ENCODE peak calls at places on chromosomes 7 and 10, in seven cellular contexts. One of them, this sample, is unnamed.

GRCh38 chr10:12195281-12195602 is 449 bp downstream of the NUDT5 start:
- DNase-seq in HCT116: no peak
- DNase-seq in SK-N-SH: no peak
- DNase-seq in GM12878: no peak
- DNase-seq in K562: no peak
- DNase-seq in HepG2: no peak
- DNase-seq in H1: no peak
- DNase-seq in this sample: no peak

GRCh38 chr7:42183547-42183946 is 53.5 kb downstream of the GLI3 start:
- DNase-seq in SK-N-SH: no peak
- DNase-seq in HCT116: no peak
- DNase-seq in HepG2: no peak
- DNase-seq in GM12878: no peak
- DNase-seq in K562: no peak
- DNase-seq in H1: no peak
- DNase-seq in this sample: no peak

GRCh38 chr10:24526085-24526649 is 197.5 kb downstream of the ARHGAP21 start:
- DNase-seq in HCT116: no peak
- DNase-seq in GM12878: no peak
- DNase-seq in HepG2: no peak
- DNase-seq in K562: no peak
- DNase-seq in SK-N-SH: no peak
- DNase-seq in H1: no peak
- DNase-seq in this sample: no peak

GRCh38 chr10:13784067-13784466 is 197.3 kb downstream of the PRPF18 start:
- DNase-seq in GM12878: no peak
- DNase-seq in HCT116: no peak
- DNase-seq in K562: no peak
- DNase-seq in H1: no peak
- DNase-seq in SK-N-SH: no peak
- DNase-seq in HepG2: no peak
- DNase-seq in this sample: peak

GRCh38 chr7:31171216-31171750 is 119.2 kb downstream of the ADCYAP1R1 start:
- DNase-seq in HepG2: no peak
- DNase-seq in GM12878: no peak
- DNase-seq in HCT116: no peak
- DNase-seq in SK-N-SH: no peak
- DNase-seq in H1: no peak
- DNase-seq in K562: no peak
- DNase-seq in this sample: no peak

GRCh38 chr7:123024989-123025758 is 29.7 kb upstream of the TAS2R16 start:
- DNase-seq in HepG2: no peak
- DNase-seq in GM12878: no peak
- DNase-seq in K562: no peak
- DNase-seq in SK-N-SH: no peak
- DNase-seq in H1: no peak
- DNase-seq in HCT116: no peak
- DNase-seq in this sample: no peak

GRCh38 chr7:15839415-15840100 is 153.1 kb upstream of the MEOX2 start:
- DNase-seq in K562: no peak
- DNase-seq in H1: peak
- DNase-seq in HepG2: no peak
- DNase-seq in GM12878: no peak
- DNase-seq in SK-N-SH: peak
- DNase-seq in HCT116: no peak
- DNase-seq in this sample: peak

GRCh38 chr7:73972614-73973013 is 55.4 kb upstream of the ELN start:
- DNase-seq in SK-N-SH: no peak
- DNase-seq in HCT116: no peak
- DNase-seq in H1: no peak
- DNase-seq in GM12878: no peak
- DNase-seq in K562: no peak
- DNase-seq in HepG2: no peak
- DNase-seq in this sample: no peak

GRCh38 chr7:41817386-41817785 is 114.5 kb upstream of the INHBA start:
- DNase-seq in HepG2: no peak
- DNase-seq in HCT116: no peak
- DNase-seq in GM12878: no peak
- DNase-seq in SK-N-SH: no peak
- DNase-seq in K562: no peak
- DNase-seq in H1: no peak
- DNase-seq in this sample: no peak

GRCh38 chr7:50743893-50744292 is 38.8 kb downstream of the GRB10 start:
- DNase-seq in SK-N-SH: no peak
- DNase-seq in H1: no peak
- DNase-seq in K562: no peak
- DNase-seq in HepG2: no peak
- DNase-seq in HCT116: no peak
- DNase-seq in GM12878: no peak
- DNase-seq in this sample: no peak

GRCh38 chr10:122725768-122726167 is 26.1 kb upstream of the C10orf120 start:
- DNase-seq in HCT116: peak
- DNase-seq in H1: no peak
- DNase-seq in SK-N-SH: no peak
- DNase-seq in GM12878: no peak
- DNase-seq in K562: no peak
- DNase-seq in HepG2: no peak
- DNase-seq in this sample: no peak

GRCh38 chr7:108863221-108863848 is 293.7 kb downstream of the DNAJB9 start:
- DNase-seq in HCT116: no peak
- DNase-seq in K562: no peak
- DNase-seq in HepG2: no peak
- DNase-seq in GM12878: no peak
- DNase-seq in H1: no peak
- DNase-seq in SK-N-SH: no peak
- DNase-seq in this sample: no peak

DNA sequence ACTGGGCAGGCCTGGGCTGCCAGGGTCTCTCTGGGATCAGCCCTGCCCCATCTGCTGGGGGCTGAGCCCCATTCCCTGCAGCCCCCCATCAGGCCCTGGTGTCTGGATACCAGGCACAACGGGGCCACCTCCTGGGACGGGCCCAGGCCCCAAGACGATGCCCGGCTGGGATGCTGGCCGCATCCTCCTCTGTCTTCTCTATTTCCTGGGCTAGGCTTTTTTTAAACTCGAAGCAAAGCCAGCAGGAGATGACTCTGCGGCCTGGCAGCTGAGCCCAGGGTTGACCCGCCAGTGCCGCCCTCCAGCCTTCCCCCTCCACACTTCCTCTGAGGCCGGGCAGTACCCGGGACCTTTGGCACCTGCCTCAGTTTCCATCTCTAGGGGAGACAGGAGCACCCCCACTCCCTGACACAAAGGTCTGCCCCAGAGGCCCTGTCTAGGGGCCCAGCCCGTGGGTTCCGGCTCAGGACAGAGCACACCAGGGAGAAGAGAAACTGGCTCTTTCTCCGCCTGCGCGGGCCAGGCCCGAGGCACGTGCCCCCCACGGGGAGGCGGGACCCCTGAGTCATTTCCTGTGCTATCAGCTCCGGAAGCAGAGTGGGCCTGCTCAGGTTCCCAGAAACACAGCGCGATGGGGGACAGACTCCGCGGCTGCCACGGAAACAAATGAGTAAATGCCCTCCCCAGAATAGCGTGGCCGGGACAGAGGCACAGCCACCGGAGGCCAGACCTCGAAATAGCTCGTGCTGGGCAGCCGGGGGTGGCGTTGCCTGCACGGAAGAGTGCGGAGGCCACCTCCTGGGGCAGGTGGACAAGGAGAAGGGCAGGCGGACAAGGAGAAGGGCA is 84.6 kb upstream of the PDGFA start:
- DNase-seq in HepG2: no peak
- DNase-seq in HCT116: no peak
- DNase-seq in K562: peak
- DNase-seq in H1: no peak
- DNase-seq in GM12878: peak
- DNase-seq in SK-N-SH: no peak
- DNase-seq in this sample: no peak
- TF ChIP-seq JUND in HepG2: no peak
- TF ChIP-seq JUND in HCT116: no peak
- TF ChIP-seq JUND in K562: peak
- TF ChIP-seq JUND in H1: no peak
- TF ChIP-seq JUND in GM12878: no peak
- TF ChIP-seq JUND in SK-N-SH: no peak
- TF ChIP-seq JUND in this sample: no peak

GRCh38 chr10:31819393-31819820 is 109.2 kb downstream of the ARHGAP12 start:
- DNase-seq in H1: no peak
- DNase-seq in GM12878: no peak
- DNase-seq in K562: peak
- DNase-seq in HCT116: no peak
- DNase-seq in SK-N-SH: no peak
- DNase-seq in HepG2: no peak
- DNase-seq in this sample: no peak
- TF ChIP-seq JUND in H1: no peak
- TF ChIP-seq JUND in GM12878: no peak
- TF ChIP-seq JUND in K562: no peak
- TF ChIP-seq JUND in HCT116: no peak
- TF ChIP-seq JUND in SK-N-SH: no peak
- TF ChIP-seq JUND in HepG2: no peak
- TF ChIP-seq JUND in this sample: no peak

GRCh38 chr7:23020742-23021401 is 6.9 kb upstream of the HYCC1 start:
- DNase-seq in SK-N-SH: no peak
- DNase-seq in HepG2: no peak
- DNase-seq in K562: no peak
- DNase-seq in GM12878: no peak
- DNase-seq in HCT116: peak
- DNase-seq in H1: no peak
- DNase-seq in this sample: no peak

GRCh38 chr7:23024454-23024853 is 10.5 kb upstream of the HYCC1 start:
- DNase-seq in H1: no peak
- DNase-seq in SK-N-SH: no peak
- DNase-seq in HepG2: no peak
- DNase-seq in HCT116: no peak
- DNase-seq in GM12878: no peak
- DNase-seq in K562: no peak
- DNase-seq in this sample: no peak

GRCh38 chr7:23022831-23023230 is 8.9 kb upstream of the HYCC1 start:
- DNase-seq in SK-N-SH: no peak
- DNase-seq in HCT116: no peak
- DNase-seq in GM12878: no peak
- DNase-seq in HepG2: no peak
- DNase-seq in H1: no peak
- DNase-seq in K562: no peak
- DNase-seq in this sample: no peak

GRCh38 chr7:23021581-23021980 is 7.7 kb upstream of the HYCC1 start:
- DNase-seq in GM12878: no peak
- DNase-seq in K562: no peak
- DNase-seq in SK-N-SH: no peak
- DNase-seq in HepG2: no peak
- DNase-seq in H1: no peak
- DNase-seq in HCT116: no peak
- DNase-seq in this sample: no peak

DNA sequence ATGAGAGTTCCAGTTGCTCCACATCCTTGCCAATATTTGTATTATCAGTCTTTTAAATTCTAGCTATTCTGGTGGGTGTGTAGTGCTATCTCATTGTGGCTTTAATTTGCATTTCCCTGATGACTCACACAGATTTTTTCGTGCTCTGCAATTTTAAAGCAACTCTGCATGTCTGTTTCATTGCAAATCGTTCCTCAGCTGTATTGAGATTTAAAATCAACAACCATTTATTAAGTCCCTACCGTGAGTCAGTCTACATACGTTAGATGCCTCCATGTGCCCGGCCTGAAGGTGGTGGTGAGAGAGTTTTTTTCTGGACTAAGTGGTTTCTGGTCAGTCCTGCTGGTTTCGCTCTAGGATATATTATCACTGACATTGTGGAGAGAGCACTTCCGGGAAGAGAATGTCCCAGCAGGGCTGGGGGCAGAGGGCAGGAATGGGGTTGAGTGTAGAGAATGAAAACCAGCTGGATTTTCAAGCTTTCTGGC is 8.4 kb upstream of the HYCC1 start:
- DNase-seq in H1: no peak
- DNase-seq in K562: peak
- DNase-seq in SK-N-SH: no peak
- DNase-seq in HCT116: no peak
- DNase-seq in HepG2: no peak
- DNase-seq in GM12878: no peak
- DNase-seq in this sample: no peak
- TF ChIP-seq JUND in H1: no peak
- TF ChIP-seq JUND in K562: peak
- TF ChIP-seq JUND in SK-N-SH: no peak
- TF ChIP-seq JUND in HCT116: no peak
- TF ChIP-seq JUND in HepG2: no peak
- TF ChIP-seq JUND in GM12878: no peak
- TF ChIP-seq JUND in this sample: no peak

GRCh38 chr10:52756295-52756694 is 16.3 kb downstream of the MBL2 start:
- DNase-seq in H1: no peak
- DNase-seq in HCT116: no peak
- DNase-seq in K562: no peak
- DNase-seq in SK-N-SH: no peak
- DNase-seq in GM12878: no peak
- DNase-seq in HepG2: peak
- DNase-seq in this sample: no peak

GRCh38 chr10:52752801-52753437 is 19.7 kb downstream of the MBL2 start:
- DNase-seq in H1: no peak
- DNase-seq in GM12878: no peak
- DNase-seq in SK-N-SH: no peak
- DNase-seq in HepG2: no peak
- DNase-seq in K562: no peak
- DNase-seq in HCT116: no peak
- DNase-seq in this sample: no peak

GRCh38 chr10:52758406-52758805 is 14.2 kb downstream of the MBL2 start:
- DNase-seq in GM12878: no peak
- DNase-seq in K562: no peak
- DNase-seq in SK-N-SH: no peak
- DNase-seq in HCT116: no peak
- DNase-seq in HepG2: no peak
- DNase-seq in H1: no peak
- DNase-seq in this sample: no peak

GRCh38 chr10:52757777-52758176 is 14.8 kb downstream of the MBL2 start:
- DNase-seq in H1: no peak
- DNase-seq in K562: no peak
- DNase-seq in HepG2: no peak
- DNase-seq in SK-N-SH: no peak
- DNase-seq in HCT116: no peak
- DNase-seq in GM12878: no peak
- DNase-seq in this sample: peak

DNA sequence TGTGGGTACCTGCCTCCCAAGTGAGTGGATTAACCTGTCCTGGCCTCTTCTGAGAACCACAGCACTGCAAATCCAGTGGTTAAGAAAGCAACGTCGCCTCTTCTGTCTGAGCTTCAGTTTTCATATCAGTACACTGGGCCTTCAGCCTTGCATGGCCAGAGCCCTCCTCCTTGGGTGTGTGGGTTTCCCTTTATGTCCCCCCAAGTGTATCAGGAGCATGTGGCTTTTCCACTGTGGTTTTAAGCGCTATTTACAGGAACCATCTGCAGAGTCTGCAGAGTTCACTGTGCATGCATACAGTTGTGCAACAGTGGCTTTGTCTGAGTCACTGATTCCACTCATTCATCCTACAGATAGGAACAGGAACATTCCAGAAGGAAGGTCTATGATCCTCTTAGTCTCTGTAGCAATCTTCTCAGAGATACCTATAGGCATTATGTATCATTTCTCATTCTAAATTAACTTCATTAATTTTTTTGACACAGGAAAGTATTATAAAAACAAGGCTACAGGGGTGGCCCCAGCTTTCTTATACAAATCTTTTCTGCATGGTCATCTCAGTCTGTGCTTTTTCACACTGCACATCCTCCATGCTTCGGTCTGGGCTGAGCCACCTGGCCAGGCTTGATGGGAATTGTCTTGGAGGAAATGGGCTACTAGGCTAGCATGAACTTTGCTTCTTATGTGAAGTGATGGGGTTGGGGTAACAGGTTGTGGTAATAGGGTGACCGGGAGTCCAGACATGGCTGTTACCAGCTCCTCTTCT is 17.1 kb downstream of the MBL2 start:
- DNase-seq in HepG2: peak
- DNase-seq in GM12878: no peak
- DNase-seq in SK-N-SH: no peak
- DNase-seq in H1: no peak
- DNase-seq in HCT116: no peak
- DNase-seq in K562: no peak
- DNase-seq in this sample: no peak
- TF ChIP-seq JUND in HepG2: peak
- TF ChIP-seq JUND in GM12878: no peak
- TF ChIP-seq JUND in SK-N-SH: no peak
- TF ChIP-seq JUND in H1: no peak
- TF ChIP-seq JUND in HCT116: no peak
- TF ChIP-seq JUND in K562: no peak
- TF ChIP-seq JUND in this sample: no peak

This sample was measured in T47D.